ENCODE peak calls at places on chromosomes 4 and X, in four cellular contexts. U, L, W and D are unnamed samples.

GRCh38 chrX:23732704-23733103 is 10.4 kb downstream of the ACOT9 start:
- DNase-seq in U (no peak), L (no peak), W (no peak), D (no peak)

GRCh38 chrX:30665471-30665870 is 12.2 kb downstream of the GK start:
- DNase-seq in U (no peak), L (no peak), W (peak; percentile 16), D (no peak)

GRCh38 chr4:92071587-92071986 is 232.2 kb upstream of the GRID2 start:
- DNase-seq in U (no peak), L (no peak), W (no peak), D (no peak)

GRCh38 chrX:10554612-10555270 is 65.6 kb downstream of the MID1 start:
- DNase-seq in U (no peak), L (no peak), W (no peak), D (no peak)

GRCh38 chr4:124322234-124322831 is 390.2 kb downstream of the ANKRD50 start:
- DNase-seq in U (no peak), L (peak; percentile 14), W (peak; percentile 83), D (no peak)

GRCh38 chr4:122500852-122501501 is 44.5 kb upstream of the IL2 start:
- DNase-seq in U (no peak), L (no peak), W (peak; percentile 89), D (no peak)

GRCh38 chrX:384861-385260 is 1.8 kb downstream of the PPP2R3B start:
- DNase-seq in U (no peak), L (no peak), W (no peak), D (no peak)

GRCh38 chr4:6349896-6350295 is 80.2 kb downstream of the WFS1 start:
- DNase-seq in U (no peak), L (no peak), W (peak; percentile 63), D (no peak)

GRCh38 chr4:1166509-1167243 is 5.7 kb downstream of the SPON2 start:
- DNase-seq in U (no peak), L (no peak), W (no peak), D (no peak)

GRCh38 chr4:20901851-20902250 is 201.6 kb downstream of the PACRGL start:
- DNase-seq in U (no peak), L (no peak), W (no peak), D (no peak)

GRCh38 chr4:82469776-82470345 is 39.5 kb downstream of the ENOPH1 start:
- DNase-seq in U (no peak), L (no peak), W (peak; percentile 54), D (peak; percentile 7)

GRCh38 chr4:102554482-102554881 is 53.3 kb downstream of the NFKB1 start:
- DNase-seq in U (no peak), L (no peak), W (peak; percentile 39), D (no peak)

GRCh38 chrX:48891402-48892288 is 5.9 kb downstream of the TIMM17B start:
- DNase-seq in U (peak; percentile 81), L (peak; percentile 87), W (peak; percentile 75), D (peak; percentile 51)

GRCh38 chr4:10102981-10103330 is 13.6 kb downstream of the WDR1 start:
- DNase-seq in U (no peak), L (no peak), W (no peak), D (no peak)

GRCh38 chr4:128869801-128870509 is 60.5 kb downstream of the JADE1 start:
- DNase-seq in U (no peak), L (no peak), W (no peak), D (no peak)

GRCh38 chr4:620201-620600 is 5.2 kb upstream of the PDE6B start:
- DNase-seq in U (no peak), L (no peak), W (no peak), D (no peak)

GRCh38 chr4:146119845-146120404 is 55.6 kb upstream of the LSM6 start:
- DNase-seq in U (no peak), L (no peak), W (no peak), D (no peak)

GRCh38 chr4:113761682-113762060 is at the start of gene CAMK2D:
- DNase-seq in U (peak; percentile 77), L (peak; percentile 83), W (peak; percentile 86), D (peak; percentile 28)

GRCh38 chr4:83964996-83965541 is 429.2 kb downstream of the GPAT3 start:
- DNase-seq in U (no peak), L (no peak), W (peak; percentile 64), D (no peak)

GRCh38 chr4:169147217-169147616 is 123.5 kb downstream of the SH3RF1 start:
- DNase-seq in U (no peak), L (no peak), W (no peak), D (no peak)

GRCh38 chr4:100189820-100190642 is at the start of gene DDIT4L:
- DNase-seq in U (peak; percentile 58), L (peak; percentile 59), W (peak; percentile 64), D (peak; percentile 19)

GRCh38 chr4:132737344-132737743 is 411.8 kb upstream of the PCDH10 start:
- DNase-seq in U (no peak), L (no peak), W (no peak), D (no peak)

GRCh38 chrX:32966956-32967355 is 244.4 kb downstream of the DMD start:
- DNase-seq in U (no peak), L (no peak), W (no peak), D (no peak)

GRCh38 chr4:158799856-158800255 is 31.0 kb downstream of the FNIP2 start:
- DNase-seq in U (no peak), L (no peak), W (no peak), D (no peak)

GRCh38 chr4:159229164-159229563 is 126.3 kb downstream of the RAPGEF2 start:
- DNase-seq in U (no peak), L (peak; percentile 71), W (peak; percentile 81), D (no peak)

GRCh38 chr4:22129454-22130075 is 181.0 kb upstream of the KCNIP4 start:
- DNase-seq in U (no peak), L (peak; percentile 29), W (peak; percentile 67), D (no peak)

GRCh38 chr4:46390353-46391058 is 578 bp upstream of the GABRA2 start:
- DNase-seq in U (no peak), L (no peak), W (no peak), D (no peak)

GRCh38 chr4:164215113-164215741 is 538.7 kb upstream of the SMIM31 start:
- DNase-seq in U (no peak), L (no peak), W (no peak), D (no peak)

GRCh38 chr4:177728361-177729152 is 286.3 kb upstream of the AGA start:
- DNase-seq in U (no peak), L (no peak), W (no peak), D (peak; percentile 2)

GRCh38 chrX:2751291-2751690 is 549 bp upstream of the XG start:
- DNase-seq in U (no peak), L (no peak), W (no peak), D (no peak)

GRCh38 chr4:129261584-129261983 is 165.6 kb downstream of the C4orf33 start:
- DNase-seq in U (no peak), L (no peak), W (no peak), D (no peak)

GRCh38 chr4:128916832-128917231 is 107.3 kb downstream of the JADE1 start:
- DNase-seq in U (peak; percentile 23), L (no peak), W (no peak), D (no peak)

GRCh38 chrX:120000490-120001246 is 57.1 kb upstream of the NKAP start:
- DNase-seq in U (no peak), L (no peak), W (no peak), D (no peak)